ENCODE peak calls at places on chromosomes 1 and 21, in eight cellular contexts. L, H, I, M, A, Y, P and C are unnamed samples.

GRCh38 chr1:180231506-180232420 is 1.7 kb downstream of the LHX4 start:
- DNase-seq in L (no peak), H (no peak), I (peak), M (no peak), A (peak), Y (no peak), P (peak), C (peak)

GRCh38 chr1:98203461-98203860 is 282.6 kb upstream of the DPYD start:
- DNase-seq in L (no peak), H (no peak), I (peak), M (no peak), A (peak), Y (no peak), P (no peak), C (no peak)

GRCh38 chr1:14923400-14924011 is 230.0 kb upstream of the TMEM51 start:
- DNase-seq in L (no peak), H (no peak), I (no peak), M (no peak), A (no peak), Y (no peak), P (no peak), C (no peak)

GRCh38 chr1:230534224-230534623 is 108.1 kb upstream of the COG2 start:
- DNase-seq in L (no peak), H (no peak), I (no peak), M (no peak), A (no peak), Y (no peak), P (no peak), C (no peak)

GRCh38 chr1:234302334-234302962 is 70.8 kb upstream of the COA6 start:
- DNase-seq in L (no peak), H (no peak), I (no peak), M (no peak), A (no peak), Y (no peak), P (no peak), C (no peak)

GRCh38 chr1:156641761-156642264 is at the start of gene BCAN:
- DNase-seq in L (no peak), H (no peak), I (no peak), M (no peak), A (peak), Y (no peak), P (peak), C (peak)

GRCh38 chr1:68010543-68010942 is 39.9 kb downstream of the DIRAS3 start:
- DNase-seq in L (no peak), H (no peak), I (peak), M (no peak), A (peak), Y (no peak), P (no peak), C (no peak)

GRCh38 chr1:19560480-19560879 is 75.1 kb upstream of the CAPZB start:
- DNase-seq in L (no peak), H (no peak), I (no peak), M (no peak), A (no peak), Y (no peak), P (no peak), C (no peak)

GRCh38 chr1:21262282-21263051 is 27.8 kb downstream of the ECE1 start:
- DNase-seq in L (peak), H (peak), I (peak), M (no peak), A (peak), Y (peak), P (peak), C (no peak)

GRCh38 chr1:174964261-174964984 is 35.3 kb upstream of the CACYBP start:
- DNase-seq in L (no peak), H (no peak), I (peak), M (no peak), A (peak), Y (no peak), P (no peak), C (no peak)

GRCh38 chr1:202240956-202241355 is 47.4 kb downstream of the LGR6 start:
- DNase-seq in L (no peak), H (no peak), I (no peak), M (no peak), A (no peak), Y (no peak), P (peak), C (no peak)

GRCh38 chr1:221118938-221119320 is 239.7 kb downstream of the HLX start:
- DNase-seq in L (no peak), H (no peak), I (no peak), M (no peak), A (no peak), Y (no peak), P (no peak), C (no peak)

GRCh38 chr1:115164484-115164883 is 75.2 kb upstream of the TSPAN2 start:
- DNase-seq in L (no peak), H (no peak), I (peak), M (no peak), A (peak), Y (no peak), P (no peak), C (no peak)

GRCh38 chr1:41479808-41480160 is 4.7 kb downstream of the EDN2 start:
- DNase-seq in L (no peak), H (no peak), I (no peak), M (no peak), A (no peak), Y (no peak), P (no peak), C (no peak)

GRCh38 chr1:23337869-23338268 is 6.2 kb downstream of the HNRNPR start:
- DNase-seq in L (no peak), H (no peak), I (peak), M (no peak), A (peak), Y (no peak), P (no peak), C (no peak)

GRCh38 chr21:46667735-46668380 is 32.4 kb downstream of the PRMT2 start:
- DNase-seq in L (no peak), H (no peak), I (peak), M (no peak), A (peak), Y (no peak), P (peak), C (peak)

GRCh38 chr1:115781343-115781742 is 12.8 kb upstream of the CASQ2 start:
- DNase-seq in L (no peak), H (no peak), I (peak), M (no peak), A (peak), Y (no peak), P (no peak), C (no peak)

GRCh38 chr1:26277261-26277661 is 2.6 kb upstream of the SH3BGRL3 start:
- DNase-seq in L (no peak), H (no peak), I (no peak), M (no peak), A (no peak), Y (no peak), P (no peak), C (no peak)

GRCh38 chr1:65421341-65422174 is 1.1 kb downstream of the LEPR start:
- DNase-seq in L (no peak), H (no peak), I (peak), M (no peak), A (peak), Y (no peak), P (no peak), C (peak)

GRCh38 chr1:42730988-42731387 is 9.0 kb downstream of the CLDN19 start:
- DNase-seq in L (no peak), H (no peak), I (peak), M (no peak), A (no peak), Y (no peak), P (no peak), C (peak)

GRCh38 chr1:40477680-40478057 is 579 bp downstream of the ZFP69 start:
- DNase-seq in L (no peak), H (peak), I (peak), M (no peak), A (peak), Y (no peak), P (no peak), C (peak)

GRCh38 chr1:98028800-98029199 is 108.0 kb upstream of the DPYD start:
- DNase-seq in L (no peak), H (no peak), I (no peak), M (no peak), A (no peak), Y (no peak), P (no peak), C (no peak)

GRCh38 chr1:15950302-15950701 is 25.6 kb downstream of the ZBTB17 start:
- DNase-seq in L (no peak), H (no peak), I (no peak), M (no peak), A (no peak), Y (no peak), P (no peak), C (no peak)

GRCh38 chr1:226181996-226182714 is 4.4 kb downstream of the ACBD3 start:
- DNase-seq in L (no peak), H (peak), I (peak), M (peak), A (peak), Y (peak), P (peak), C (peak)

GRCh38 chr21:28805885-28806284 is 186.8 kb downstream of the LTN1 start:
- DNase-seq in L (peak), H (no peak), I (peak), M (no peak), A (peak), Y (no peak), P (no peak), C (no peak)

GRCh38 chr1:226778657-226779058 is 39.6 kb upstream of the ITPKB start:
- DNase-seq in L (peak), H (peak), I (peak), M (no peak), A (peak), Y (peak), P (no peak), C (no peak)

GRCh38 chr1:102776074-102776473 is 332.2 kb downstream of the COL11A1 start:
- DNase-seq in L (no peak), H (no peak), I (no peak), M (no peak), A (no peak), Y (no peak), P (peak), C (no peak)

GRCh38 chr1:61244114-61244513 is 161.8 kb downstream of the NFIA start:
- DNase-seq in L (no peak), H (no peak), I (peak), M (no peak), A (peak), Y (no peak), P (no peak), C (no peak)

GRCh38 chr1:26677306-26678115 is 18.3 kb upstream of the ARID1A start:
- DNase-seq in L (no peak), H (peak), I (peak), M (peak), A (peak), Y (peak), P (peak), C (peak)

GRCh38 chr21:41616063-41616591 is 108.2 kb upstream of the TMPRSS2 start:
- DNase-seq in L (peak), H (no peak), I (peak), M (no peak), A (peak), Y (no peak), P (no peak), C (no peak)

GRCh38 chr1:206706298-206706791 is 21.6 kb downstream of the MAPKAPK2 start:
- DNase-seq in L (peak), H (no peak), I (peak), M (no peak), A (peak), Y (no peak), P (no peak), C (no peak)

GRCh38 chr1:214823311-214824117 is 220.5 kb downstream of the CENPF start:
- DNase-seq in L (no peak), H (no peak), I (no peak), M (no peak), A (no peak), Y (no peak), P (peak), C (no peak)
- TF ChIP-seq CTCF in L (no peak), H (no peak), I (no peak), M (no peak), A (no peak), Y (no peak), P (peak), C (no peak)

GRCh38 chr1:92366045-92366405 is 67.2 kb downstream of the RPAP2 start:
- DNase-seq in L (no peak), H (no peak), I (no peak), M (no peak), A (no peak), Y (no peak), P (no peak), C (no peak)
- TF ChIP-seq CTCF in L (no peak), H (no peak), I (no peak), M (no peak), A (no peak), Y (no peak), P (no peak), C (no peak)

GRCh38 chr1:163443863-163444262 is 122.1 kb downstream of the NUF2 start:
- DNase-seq in L (no peak), H (no peak), I (no peak), M (no peak), A (no peak), Y (no peak), P (no peak), C (no peak)
- TF ChIP-seq CTCF in L (no peak), H (no peak), I (no peak), M (no peak), A (no peak), Y (no peak), P (peak), C (no peak)

GRCh38 chr1:18232052-18232451 is 124.5 kb downstream of the IGSF21 start:
- DNase-seq in L (no peak), H (no peak), I (peak), M (no peak), A (no peak), Y (no peak), P (no peak), C (no peak)
- TF ChIP-seq CTCF in L (peak), H (peak), I (peak), M (no peak), A (peak), Y (peak), P (peak), C (peak)

GRCh38 chr1:2427051-2427450 is 14.7 kb upstream of the PEX10 start:
- DNase-seq in L (no peak), H (no peak), I (no peak), M (no peak), A (no peak), Y (no peak), P (no peak), C (no peak)
- TF ChIP-seq CTCF in L (no peak), H (no peak), I (no peak), M (no peak), A (no peak), Y (no peak), P (no peak), C (no peak)

DNA sequence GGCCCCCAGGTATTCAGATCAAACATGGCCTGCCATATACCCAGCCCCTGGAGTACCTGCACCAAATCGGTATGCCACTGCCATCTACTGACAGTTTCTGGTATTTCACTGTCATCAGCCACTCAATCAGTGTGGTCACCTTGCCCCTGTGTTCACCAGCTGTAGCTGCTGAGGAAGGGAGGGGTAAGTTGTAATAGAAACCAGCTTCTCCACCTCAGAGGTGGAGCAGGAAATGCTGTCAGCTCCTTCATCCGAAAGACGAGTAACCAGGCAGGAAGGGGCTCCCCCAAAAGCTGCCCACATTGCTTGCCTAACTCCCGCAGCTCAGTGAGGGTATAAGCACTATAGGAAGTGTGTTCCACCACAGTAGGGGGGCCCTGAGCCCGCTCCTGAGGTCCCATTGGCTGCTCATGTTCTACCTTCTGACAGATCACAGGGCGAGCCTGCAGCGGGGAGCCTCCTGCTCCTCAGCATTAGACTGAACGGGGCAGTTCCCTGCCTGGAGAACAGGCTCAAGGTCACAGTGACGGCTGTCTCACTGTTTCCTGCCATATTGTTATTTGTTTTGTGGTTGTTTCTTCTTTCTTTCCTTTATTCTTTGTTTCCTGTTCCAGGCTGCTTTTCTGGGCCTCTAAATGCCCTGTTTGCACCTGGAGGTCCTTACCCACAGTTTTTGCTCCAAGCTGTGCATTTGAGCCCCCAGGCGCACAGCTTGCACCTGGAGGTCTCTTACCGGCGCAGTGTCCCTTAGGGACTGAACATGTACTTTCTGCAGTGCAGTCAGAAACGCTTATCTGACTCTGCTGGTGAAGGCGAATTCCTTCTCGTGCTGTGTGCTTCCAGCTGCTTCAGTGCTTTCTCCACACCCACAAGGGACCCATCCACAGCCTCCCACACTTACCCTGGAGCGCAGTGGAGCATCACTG is 1638.3 kb downstream of the MRPL39 start:
- DNase-seq in L (peak), H (no peak), I (peak), M (no peak), A (peak), Y (no peak), P (peak), C (peak)
- TF ChIP-seq CTCF in L (peak), H (no peak), I (peak), M (peak), A (peak), Y (peak), P (peak), C (peak)

DNA sequence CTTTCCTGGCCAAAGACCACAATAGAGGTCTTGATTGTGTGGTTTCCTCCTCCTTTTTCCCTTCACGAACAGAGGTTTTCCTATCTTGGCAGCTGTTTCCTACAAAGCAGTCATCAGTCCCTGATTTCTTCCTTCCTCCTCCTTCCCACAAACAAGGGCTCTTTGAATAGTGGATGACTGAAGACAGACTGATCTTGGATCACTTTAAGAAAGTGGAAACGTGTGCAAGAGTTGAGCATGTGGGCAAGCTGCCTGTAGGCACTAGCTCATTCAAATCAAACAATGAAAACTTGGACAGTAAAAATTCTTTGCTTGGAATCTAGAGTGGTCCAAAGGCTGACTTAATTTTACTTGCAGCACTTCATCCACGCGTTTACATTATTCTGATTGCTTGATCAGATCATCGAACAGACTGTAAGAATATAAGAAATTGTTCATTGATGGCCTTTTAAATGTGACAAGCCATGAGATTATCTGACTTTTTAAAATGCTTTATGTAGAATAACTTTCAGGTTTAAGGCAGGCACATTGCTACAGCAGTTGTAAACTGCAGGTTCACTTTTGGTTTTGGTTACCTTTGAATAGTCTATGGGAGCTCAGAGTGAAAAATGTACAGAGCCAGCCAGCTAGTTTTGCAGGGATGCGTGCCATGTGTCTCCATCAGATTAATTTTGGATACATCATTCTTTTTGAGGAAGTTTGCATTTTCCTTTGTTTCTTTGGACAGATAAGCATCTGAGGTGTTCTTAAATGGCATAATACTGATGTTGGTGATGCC is 34.4 kb downstream of the ADGRL2 start:
- DNase-seq in L (peak), H (peak), I (peak), M (no peak), A (peak), Y (no peak), P (no peak), C (no peak)
- TF ChIP-seq CTCF in L (no peak), H (no peak), I (no peak), M (no peak), A (no peak), Y (no peak), P (no peak), C (no peak)